ENCODE peak calls at places on chromosomes 5 and 9, in four cellular contexts. One of them, this sample, is unnamed.

GRCh38 chr5:72363146-72363802 is 43.1 kb downstream of the PTCD2 start:
- DNase-seq in H9: peak
- DNase-seq in IMR-90: peak
- DNase-seq in neuronal stem cell: no peak
- DNase-seq in this sample: peak

GRCh38 chr9:78118742-78119473 is 87.3 kb upstream of the GNAQ start:
- DNase-seq in H9: no peak
- DNase-seq in IMR-90: peak
- DNase-seq in neuronal stem cell: no peak
- DNase-seq in this sample: no peak

GRCh38 chr5:179230061-179230461 is 115.2 kb downstream of the ADAMTS2 start:
- DNase-seq in H9: peak
- DNase-seq in IMR-90: no peak
- DNase-seq in neuronal stem cell: no peak
- DNase-seq in this sample: no peak

GRCh38 chr5:89255845-89256463 is 373.0 kb upstream of the MEF2C start:
- DNase-seq in H9: no peak
- DNase-seq in IMR-90: peak
- DNase-seq in neuronal stem cell: no peak
- DNase-seq in this sample: peak

GRCh38 chr9:136954270-136955083 is 2.4 kb downstream of the LCN12 start:
- DNase-seq in H9: no peak
- DNase-seq in IMR-90: no peak
- DNase-seq in neuronal stem cell: no peak
- DNase-seq in this sample: no peak

GRCh38 chr9:91555132-91555531 is 131.5 kb upstream of the NFIL3 start:
- DNase-seq in H9: no peak
- DNase-seq in IMR-90: peak
- DNase-seq in neuronal stem cell: no peak
- DNase-seq in this sample: no peak

GRCh38 chr9:138104251-138105122 is 226.9 kb downstream of the CACNA1B start:
- DNase-seq in H9: peak
- DNase-seq in IMR-90: no peak
- DNase-seq in neuronal stem cell: no peak
- DNase-seq in this sample: no peak

GRCh38 chr9:88400021-88400420 is 11.8 kb downstream of the SPIN1 start:
- DNase-seq in H9: no peak
- DNase-seq in IMR-90: peak
- DNase-seq in neuronal stem cell: no peak
- DNase-seq in this sample: peak

GRCh38 chr9:110588296-110588695 is 8.8 kb upstream of the SVEP1 start:
- DNase-seq in H9: no peak
- DNase-seq in IMR-90: peak
- DNase-seq in neuronal stem cell: no peak
- DNase-seq in this sample: no peak

GRCh38 chr9:110590816-110591215 is 11.3 kb upstream of the SVEP1 start:
- DNase-seq in H9: no peak
- DNase-seq in IMR-90: no peak
- DNase-seq in neuronal stem cell: no peak
- DNase-seq in this sample: peak

GRCh38 chr9:110592075-110592830 is 12.7 kb upstream of the SVEP1 start:
- DNase-seq in H9: no peak
- DNase-seq in IMR-90: peak
- DNase-seq in neuronal stem cell: no peak
- DNase-seq in this sample: no peak

GRCh38 chr9:110591526-110591925 is 12.0 kb upstream of the SVEP1 start:
- DNase-seq in H9: no peak
- DNase-seq in IMR-90: peak
- DNase-seq in neuronal stem cell: no peak
- DNase-seq in this sample: peak
- H3K4ac ChIP-seq in H9: no peak
- H3K4ac ChIP-seq in IMR-90: no peak
- H3K4ac ChIP-seq in neuronal stem cell: no peak
- H3K4ac ChIP-seq in this sample: no peak

GRCh38 chr9:74133921-74134320 is 363.2 kb upstream of the RORB start:
- DNase-seq in H9: no peak
- DNase-seq in IMR-90: no peak
- DNase-seq in neuronal stem cell: no peak
- DNase-seq in this sample: no peak

GRCh38 chr9:74138182-74138581 is 359.0 kb upstream of the RORB start:
- DNase-seq in H9: no peak
- DNase-seq in IMR-90: no peak
- DNase-seq in neuronal stem cell: no peak
- DNase-seq in this sample: no peak

DNA sequence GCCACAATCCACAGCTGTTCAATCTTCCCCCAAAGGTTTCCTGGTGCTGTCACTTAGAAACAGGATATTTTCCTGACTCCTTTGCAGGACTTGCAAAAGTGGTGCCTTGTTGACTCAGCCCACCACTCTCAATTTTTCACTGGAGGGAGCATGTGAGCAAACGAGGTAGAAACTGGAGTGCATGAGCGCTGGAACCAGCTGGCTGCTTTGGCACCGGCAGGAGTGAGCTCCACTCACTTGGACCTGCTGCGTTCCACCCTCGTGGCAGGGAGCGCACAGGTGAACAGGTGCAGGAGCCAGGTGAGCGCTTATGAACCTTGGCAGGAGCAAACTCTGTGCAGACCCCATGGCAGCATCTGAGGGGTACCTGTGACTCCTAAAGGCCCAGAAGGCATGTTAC is 364.1 kb upstream of the RORB start:
- DNase-seq in H9: peak
- DNase-seq in IMR-90: no peak
- DNase-seq in neuronal stem cell: no peak
- DNase-seq in this sample: no peak
- H4K91ac ChIP-seq in H9: no peak
- H4K91ac ChIP-seq in IMR-90: no peak
- H4K91ac ChIP-seq in neuronal stem cell: no peak
- H4K91ac ChIP-seq in this sample: no peak

GRCh38 chr5:61162010-61162831 is at the start of gene SMIM15:
- DNase-seq in H9: peak
- DNase-seq in IMR-90: peak
- DNase-seq in neuronal stem cell: peak
- DNase-seq in this sample: peak
- H3K4ac ChIP-seq in H9: no peak
- H3K4ac ChIP-seq in IMR-90: peak
- H3K4ac ChIP-seq in neuronal stem cell: peak
- H3K4ac ChIP-seq in this sample: peak

GRCh38 chr5:19734706-19735240 is 253.2 kb downstream of the CDH18 start:
- DNase-seq in H9: no peak
- DNase-seq in IMR-90: no peak
- DNase-seq in neuronal stem cell: no peak
- DNase-seq in this sample: no peak

GRCh38 chr5:19739691-19740090 is 248.3 kb downstream of the CDH18 start:
- DNase-seq in H9: no peak
- DNase-seq in IMR-90: no peak
- DNase-seq in neuronal stem cell: peak
- DNase-seq in this sample: no peak

GRCh38 chr5:19733612-19734495 is 254.1 kb downstream of the CDH18 start:
- DNase-seq in H9: peak
- DNase-seq in IMR-90: no peak
- DNase-seq in neuronal stem cell: no peak
- DNase-seq in this sample: no peak
- H4K91ac ChIP-seq in H9: no peak
- H4K91ac ChIP-seq in IMR-90: no peak
- H4K91ac ChIP-seq in neuronal stem cell: no peak
- H4K91ac ChIP-seq in this sample: no peak

DNA sequence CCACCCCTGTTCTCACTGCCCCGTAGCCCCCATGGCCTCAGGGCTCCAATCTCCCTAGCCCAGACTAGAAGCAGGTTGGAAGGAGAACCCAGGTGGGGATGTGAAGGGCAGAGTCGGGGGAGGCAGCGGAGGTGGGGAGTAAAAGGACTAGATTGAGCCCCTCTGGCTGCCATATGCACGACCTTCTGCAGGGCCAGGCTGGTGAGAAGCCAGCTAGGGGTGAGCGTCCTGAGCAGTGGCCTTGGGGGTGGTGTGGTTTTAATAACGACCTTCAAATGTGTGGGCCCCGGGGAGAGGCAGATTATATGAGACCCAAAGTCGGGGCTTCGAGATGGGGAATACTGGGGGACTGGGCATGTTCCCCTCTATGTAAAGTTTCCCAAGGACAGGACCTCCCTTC is 139.5 kb downstream of the C9orf50 start:
- DNase-seq in H9: no peak
- DNase-seq in IMR-90: no peak
- DNase-seq in neuronal stem cell: no peak
- DNase-seq in this sample: no peak
- H3K4ac ChIP-seq in H9: no peak
- H3K4ac ChIP-seq in IMR-90: peak
- H3K4ac ChIP-seq in neuronal stem cell: peak
- H3K4ac ChIP-seq in this sample: peak

DNA sequence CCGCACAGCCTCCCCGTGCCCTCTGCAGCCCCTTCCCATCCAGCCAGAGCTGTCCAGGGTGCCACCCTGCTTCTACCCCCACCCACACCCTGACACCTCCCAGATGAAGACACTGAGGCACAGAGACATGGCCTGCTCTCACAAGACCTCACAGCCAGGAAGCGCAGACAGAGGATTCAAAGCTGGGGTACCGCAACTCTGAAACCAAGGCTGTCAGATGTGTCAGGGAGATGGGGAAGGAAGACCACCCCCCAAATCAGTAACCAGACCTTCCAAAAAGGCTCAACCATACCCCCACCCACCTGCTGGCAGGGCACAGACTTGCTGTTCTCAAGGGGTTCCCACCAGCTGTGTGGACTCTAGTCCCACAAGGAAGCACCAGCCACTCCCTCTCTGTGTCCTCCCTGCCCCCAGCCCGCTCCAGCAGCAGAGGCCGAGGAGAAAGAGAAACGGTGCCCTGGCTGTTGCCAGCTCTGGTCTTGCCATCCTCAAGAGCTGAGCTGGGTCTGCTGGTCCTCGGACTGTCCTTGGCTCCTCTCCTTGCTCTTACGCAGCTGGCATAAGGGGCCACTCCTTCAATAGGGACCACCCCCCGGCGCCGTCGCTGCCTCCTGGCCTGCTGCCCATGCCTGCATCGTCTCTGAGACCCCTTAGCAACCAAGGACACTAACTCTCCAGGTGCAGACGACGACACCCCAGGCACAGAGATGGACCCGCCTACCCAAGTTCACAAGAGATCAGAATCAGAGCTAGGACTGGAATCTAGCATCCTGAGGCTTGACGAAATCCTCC is 700 bp downstream of the AKNA start:
- DNase-seq in H9: no peak
- DNase-seq in IMR-90: peak
- DNase-seq in neuronal stem cell: no peak
- DNase-seq in this sample: peak
- H4K91ac ChIP-seq in H9: no peak
- H4K91ac ChIP-seq in IMR-90: peak
- H4K91ac ChIP-seq in neuronal stem cell: no peak
- H4K91ac ChIP-seq in this sample: peak

GRCh38 chr9:129613520-129614175 is 7.3 kb downstream of the C9orf50 start:
- DNase-seq in H9: no peak
- DNase-seq in IMR-90: no peak
- DNase-seq in neuronal stem cell: no peak
- DNase-seq in this sample: no peak

GRCh38 chr9:129612123-129612522 is 8.8 kb downstream of the C9orf50 start:
- DNase-seq in H9: no peak
- DNase-seq in IMR-90: no peak
- DNase-seq in neuronal stem cell: no peak
- DNase-seq in this sample: no peak

GRCh38 chr9:129611302-129611800 is 9.6 kb downstream of the C9orf50 start:
- DNase-seq in H9: no peak
- DNase-seq in IMR-90: no peak
- DNase-seq in neuronal stem cell: no peak
- DNase-seq in this sample: no peak

GRCh38 chr9:129614932-129615331 is 6.0 kb downstream of the C9orf50 start:
- DNase-seq in H9: no peak
- DNase-seq in IMR-90: no peak
- DNase-seq in neuronal stem cell: no peak
- DNase-seq in this sample: no peak

DNA sequence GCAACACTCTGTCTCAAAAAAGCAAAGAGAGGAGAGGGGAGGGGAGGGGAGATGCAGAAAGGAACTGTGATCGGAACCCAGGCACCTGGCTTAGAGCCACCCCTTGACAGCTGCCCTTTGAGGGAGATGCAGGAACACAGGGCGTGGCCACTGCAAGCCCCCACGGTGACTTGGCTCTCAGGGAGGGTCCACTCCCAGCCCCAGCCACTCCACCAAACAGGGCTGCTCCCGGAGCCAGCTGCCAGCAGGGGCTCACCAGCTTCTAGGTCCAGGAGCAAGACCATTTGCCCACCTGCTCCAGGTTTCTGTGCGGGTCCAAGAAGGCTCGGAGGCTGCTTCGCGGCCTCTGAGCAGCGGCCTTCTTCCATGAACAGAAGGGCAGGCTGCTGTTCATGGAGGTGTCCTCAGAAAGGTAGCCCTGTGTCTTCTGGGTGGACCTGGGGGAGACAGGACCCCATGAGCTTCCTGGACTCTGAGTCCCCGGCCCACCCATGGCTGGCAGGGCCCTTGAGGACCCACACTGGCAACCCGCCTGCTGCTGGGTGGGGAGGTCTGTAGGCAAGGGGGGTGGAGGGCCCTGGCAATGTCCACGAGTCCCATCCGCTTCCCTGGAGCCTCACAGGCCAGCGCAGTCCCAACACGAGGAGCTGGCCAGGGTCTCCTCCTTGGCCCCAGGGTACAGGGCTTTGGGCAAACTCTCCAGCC is 7.9 kb downstream of the C9orf50 start:
- DNase-seq in H9: no peak
- DNase-seq in IMR-90: no peak
- DNase-seq in neuronal stem cell: no peak
- DNase-seq in this sample: no peak
- H3K4ac ChIP-seq in H9: no peak
- H3K4ac ChIP-seq in IMR-90: no peak
- H3K4ac ChIP-seq in neuronal stem cell: no peak
- H3K4ac ChIP-seq in this sample: no peak

DNA sequence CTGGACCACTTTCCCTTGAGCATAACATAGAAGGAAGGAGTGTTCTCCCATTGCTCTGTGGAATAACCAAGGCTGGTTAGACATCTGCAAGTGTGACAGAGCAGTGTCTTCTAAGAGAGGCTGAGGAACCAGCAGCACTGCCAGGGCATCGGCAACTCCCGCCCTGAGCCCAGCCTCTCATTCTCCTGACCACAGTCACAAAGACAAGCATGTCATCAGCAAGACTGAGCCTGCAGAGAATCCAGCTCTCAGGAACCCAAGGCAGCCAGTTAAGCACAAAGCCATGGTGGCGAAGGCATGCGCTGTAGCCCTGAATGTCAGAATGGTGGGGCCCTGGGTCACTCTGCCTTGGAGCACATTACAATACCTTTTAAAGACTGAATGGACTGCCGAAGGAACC is 253.9 kb downstream of the AGTPBP1 start:
- DNase-seq in H9: no peak
- DNase-seq in IMR-90: no peak
- DNase-seq in neuronal stem cell: no peak
- DNase-seq in this sample: no peak
- H4K91ac ChIP-seq in H9: no peak
- H4K91ac ChIP-seq in IMR-90: no peak
- H4K91ac ChIP-seq in neuronal stem cell: no peak
- H4K91ac ChIP-seq in this sample: no peak

This sample was measured in mesenchymal stem cell.